ENCODE peak calls at places on chromosomes 7 and 10, in seven cellular contexts. N is neural progenitor cell, C is breast epithelium, P is IMR-90, J is psoas muscle, Y is astrocyte, I is ovary. A is an unnamed sample.
A peak's percentile ranks its signal among the peaks of the same experiment; 100 is the strongest.

GRCh38 chr7:38903057-38903456 is 5.9 kb downstream of the VPS41 start:
- DNase-seq in I (no peak), P (no peak), N (peak; percentile 51), Y (no peak), J (no peak), C (no peak), A (no peak)

GRCh38 chr7:72211175-72211574 is 201.0 kb downstream of the CALN1 start:
- DNase-seq in P (no peak), Y (no peak), C (no peak), J (no peak), I (no peak), N (no peak), A (no peak)

GRCh38 chr7:92810242-92810611 is 26.1 kb downstream of the CDK6 start:
- DNase-seq in C (no peak), N (no peak), P (peak; percentile 50), I (no peak), J (no peak), Y (peak; percentile 66), A (no peak)

GRCh38 chr7:71636329-71636728 is 504.4 kb downstream of the GALNT17 start:
- DNase-seq in I (no peak), J (no peak), C (no peak), P (no peak), Y (peak; percentile 40), N (no peak), A (no peak)

GRCh38 chr10:125107972-125108580 is 52.3 kb downstream of the CTBP2 start:
- DNase-seq in Y (no peak), P (no peak), J (no peak), N (no peak), C (no peak), I (no peak), A (no peak)

GRCh38 chr7:52189153-52189778 is 846.2 kb upstream of the POM121L12 start:
- DNase-seq in C (no peak), Y (no peak), N (no peak), I (no peak), P (no peak), J (no peak), A (no peak)

GRCh38 chr7:117072620-117073118 is 119.4 kb downstream of the ST7 start:
- DNase-seq in I (no peak), J (peak; percentile 74), N (peak; percentile 52), P (peak; percentile 71), Y (peak; percentile 88), C (no peak), A (peak; percentile 47)

GRCh38 chr7:18016547-18017444 is 10.8 kb downstream of the PRPS1L1 start:
- DNase-seq in I (no peak), P (no peak), Y (peak; percentile 55), J (no peak), N (no peak), C (no peak), A (no peak)

GRCh38 chr7:104328970-104329825 is 795 bp downstream of the LHFPL3 start:
- DNase-seq in N (peak; percentile 57), J (no peak), Y (no peak), C (no peak), I (no peak), P (no peak), A (peak; percentile 59)

GRCh38 chr7:86991844-86992243 is 67.6 kb downstream of the ELAPOR2 start:
- DNase-seq in I (no peak), C (no peak), N (no peak), Y (peak; percentile 16), P (no peak), J (no peak), A (peak; percentile 62)

GRCh38 chr10:112244197-112244596 is 39.0 kb upstream of the TECTB start:
- DNase-seq in C (no peak), N (no peak), I (no peak), Y (no peak), J (no peak), P (peak; percentile 71), A (no peak)

GRCh38 chr7:159147687-159148086 is 3.0 kb upstream of the VIPR2 start:
- DNase-seq in N (no peak), I (no peak), C (no peak), P (no peak), Y (no peak), J (no peak), A (no peak)

GRCh38 chr10:22251751-22252285 is 34.0 kb upstream of the EBLN1 start:
- DNase-seq in I (peak; percentile 71), Y (peak; percentile 38), C (peak; percentile 56), N (peak; percentile 66), J (peak; percentile 79), P (no peak), A (peak; percentile 96)

GRCh38 chr10:7787150-7787856 is 490 bp downstream of the KIN start:
- DNase-seq in N (no peak), J (no peak), Y (no peak), P (peak; percentile 24), I (no peak), C (no peak), A (no peak)

GRCh38 chr10:113859261-113859660 is 4.8 kb downstream of the NHLRC2 start:
- DNase-seq in I (no peak), Y (no peak), N (no peak), P (no peak), C (no peak), J (no peak), A (no peak)

GRCh38 chr10:28331821-28332220 is 29.0 kb upstream of the MPP7 start:
- DNase-seq in Y (peak; percentile 98), N (no peak), C (no peak), J (no peak), I (no peak), P (peak; percentile 97), A (peak; percentile 88)

GRCh38 chr10:93152136-93152535 is 78.4 kb downstream of the CYP26A1 start:
- DNase-seq in Y (peak; percentile 85), P (peak; percentile 22), N (no peak), C (no peak), I (no peak), J (no peak), A (peak; percentile 85)

DNA sequence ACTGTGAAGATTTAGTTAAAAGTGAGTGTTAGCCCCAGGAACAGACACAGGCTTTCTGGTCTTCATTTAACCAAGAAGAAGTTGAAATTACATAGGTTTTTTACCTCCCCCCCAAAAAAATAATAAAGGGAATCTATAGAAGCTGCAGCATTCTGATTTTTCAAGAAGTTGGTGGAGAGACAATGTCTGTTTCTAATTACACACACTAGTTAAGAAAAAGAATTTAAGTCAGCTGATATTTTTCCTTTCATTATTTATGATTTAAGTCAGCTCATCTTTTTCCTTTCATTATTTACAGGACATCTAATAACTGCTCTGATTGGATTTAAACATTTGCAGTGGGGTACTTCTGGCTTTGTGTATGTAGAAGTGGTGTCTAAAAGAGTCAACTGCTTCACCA is 201.4 kb upstream of the NRP1 start:
- DNase-seq in C (no peak), I (no peak), Y (no peak), N (no peak), J (no peak), P (no peak), A (no peak)
- H3K4me1 ChIP-seq in C (no peaks in the 10 kb centered on the region), I (no peaks in the 10 kb centered on the region), Y (no peaks in the 10 kb centered on the region), N (no peaks in the 10 kb centered on the region), J (no peaks in the 10 kb centered on the region), P (no peaks in the 10 kb centered on the region), A (peaks cover 5% of the 10 kb centered on the region)

GRCh38 chr7:44787041-44787440 is 9.4 kb upstream of the PPIA start:
- DNase-seq in J (no peak), I (no peak), C (no peak), Y (no peak), P (no peak), N (no peak), A (peak; percentile 5)

GRCh38 chr7:44787762-44788161 is 8.7 kb upstream of the PPIA start:
- DNase-seq in C (no peak), J (no peak), I (no peak), Y (no peak), P (no peak), N (no peak), A (peak; percentile 9)

GRCh38 chr7:44789990-44790389 is 6.5 kb upstream of the PPIA start:
- DNase-seq in Y (no peak), C (no peak), J (no peak), P (no peak), N (no peak), I (no peak), A (peak; percentile 25)

GRCh38 chr7:44793919-44794715 is 2.4 kb upstream of the PPIA start:
- DNase-seq in I (no peak), Y (peak; percentile 29), C (no peak), N (no peak), J (no peak), P (peak; percentile 33), A (peak; percentile 53)

DNA sequence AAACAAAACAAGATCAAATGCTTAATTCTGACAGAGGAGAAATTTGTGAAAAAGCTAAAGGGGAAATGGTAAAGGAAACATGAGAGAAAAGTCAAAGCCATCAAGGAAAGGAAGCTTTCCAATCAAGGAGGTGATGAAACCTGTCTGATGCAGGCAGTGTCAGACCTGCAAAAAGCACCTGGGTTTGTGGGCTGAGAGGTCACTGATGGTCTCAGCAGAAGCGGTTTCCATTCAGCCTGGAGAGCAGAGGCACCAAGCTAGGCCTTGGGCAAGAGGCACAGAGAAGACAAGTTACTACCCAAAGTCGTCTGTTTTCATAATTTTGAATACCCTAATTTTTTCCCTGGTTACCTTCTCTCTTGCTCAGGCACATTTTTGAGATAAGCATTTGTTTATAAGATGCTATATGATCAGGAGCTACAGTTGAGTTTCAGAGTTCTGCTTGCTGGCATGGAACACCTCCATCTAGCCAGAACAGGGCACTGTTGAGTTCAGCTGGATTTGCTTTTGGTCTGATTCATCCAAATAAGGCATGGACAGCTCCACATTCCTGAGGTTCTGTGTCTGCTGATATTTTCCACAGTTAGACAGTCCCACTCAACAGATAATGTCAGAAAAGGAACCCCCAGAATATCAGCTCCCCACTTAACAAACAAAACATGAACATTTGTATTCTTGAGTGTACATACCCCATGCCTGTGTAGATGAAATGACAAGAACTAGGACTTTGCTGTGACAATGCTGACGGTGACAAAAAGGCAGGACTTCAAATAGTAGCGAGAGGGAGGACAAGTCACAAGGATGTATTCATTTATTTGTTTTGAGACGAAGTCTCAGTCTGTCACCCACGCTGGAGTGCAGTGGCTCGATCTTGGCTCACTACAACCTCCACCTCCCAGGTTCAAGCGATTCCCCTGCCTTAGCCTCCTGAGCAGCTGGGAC is 4.9 kb upstream of the PPIA start:
- DNase-seq in N (no peak), I (no peak), C (no peak), J (no peak), Y (peak; percentile 58), P (peak; percentile 73), A (peak; percentile 95)
- TF ChIP-seq CTCF in N (no peak), I (no peak), C (no peak), J (no peak), Y (peak; percentile 29), P (peak; percentile 36), A (peak; percentile 35)

GRCh38 chr7:7212612-7213011 is 30.3 kb downstream of the C1GALT1 start:
- DNase-seq in J (no peak), N (peak; percentile 32), P (no peak), I (no peak), C (no peak), Y (peak; percentile 26), A (peak; percentile 50)
- H3K4me1 ChIP-seq in J (no peaks in the 10 kb centered on the region), N (peaks cover 31% of the 10 kb centered on the region), P (no peaks in the 10 kb centered on the region), I (no peaks in the 10 kb centered on the region), C (no peaks in the 10 kb centered on the region), Y (no peaks in the 10 kb centered on the region), A (peaks cover 3% of the 10 kb centered on the region)

GRCh38 chr7:64685741-64686140 is 19.8 kb downstream of the ZNF107 start:
- DNase-seq in C (no peak), P (no peak), Y (no peak), N (no peak), J (no peak), I (no peak), A (no peak)

GRCh38 chr7:64687249-64687648 is 21.3 kb downstream of the ZNF107 start:
- DNase-seq in N (no peak), C (no peak), I (no peak), P (no peak), J (no peak), Y (no peak), A (no peak)

GRCh38 chr7:64686493-64687184 is 20.7 kb downstream of the ZNF107 start:
- DNase-seq in P (no peak), I (no peak), Y (no peak), N (no peak), J (no peak), C (peak; percentile 59), A (no peak)

GRCh38 chr7:64685091-64685490 is 19.2 kb downstream of the ZNF107 start:
- DNase-seq in Y (no peak), I (no peak), N (no peak), C (no peak), J (no peak), P (no peak), A (no peak)
- TF ChIP-seq CTCF in Y (no peak), I (no peak), N (no peak), C (no peak), J (no peak), P (no peak), A (no peak)

A was measured in osteoblast.